ENCODE peak calls at places on chromosomes 5 and 9, in seven cellular contexts. One of them, this sample, is unnamed.

GRCh38 chr5:994272-994607 is 14.4 kb upstream of the NKD2 start:
- DNase-seq in HepG2: no peak
- DNase-seq in K562: no peak
- DNase-seq in H1: no peak
- DNase-seq in HCT116: no peak
- DNase-seq in GM12878: no peak
- DNase-seq in SK-N-SH: no peak
- DNase-seq in this sample: no peak

GRCh38 chr9:81069923-81070322 is 619.4 kb downstream of the TLE1 start:
- DNase-seq in HepG2: no peak
- DNase-seq in K562: no peak
- DNase-seq in H1: no peak
- DNase-seq in HCT116: no peak
- DNase-seq in GM12878: no peak
- DNase-seq in SK-N-SH: no peak
- DNase-seq in this sample: no peak

GRCh38 chr9:101400120-101400519 is 1.5 kb downstream of the ZNF189 start:
- DNase-seq in HepG2: no peak
- DNase-seq in K562: peak
- DNase-seq in H1: no peak
- DNase-seq in HCT116: no peak
- DNase-seq in GM12878: no peak
- DNase-seq in SK-N-SH: no peak
- DNase-seq in this sample: no peak

GRCh38 chr5:38666668-38667498 is 110.4 kb upstream of the LIFR start:
- DNase-seq in HepG2: peak
- DNase-seq in K562: peak
- DNase-seq in H1: peak
- DNase-seq in HCT116: peak
- DNase-seq in GM12878: no peak
- DNase-seq in SK-N-SH: peak
- DNase-seq in this sample: no peak

GRCh38 chr5:24906689-24907088 is 261.9 kb upstream of the CDH10 start:
- DNase-seq in HepG2: no peak
- DNase-seq in K562: no peak
- DNase-seq in H1: no peak
- DNase-seq in HCT116: no peak
- DNase-seq in GM12878: no peak
- DNase-seq in SK-N-SH: no peak
- DNase-seq in this sample: no peak

GRCh38 chr5:69105996-69106906 is 12.4 kb downstream of the SLC30A5 start:
- DNase-seq in HepG2: no peak
- DNase-seq in K562: no peak
- DNase-seq in H1: no peak
- DNase-seq in HCT116: no peak
- DNase-seq in GM12878: no peak
- DNase-seq in SK-N-SH: peak
- DNase-seq in this sample: no peak

GRCh38 chr5:136113606-136114005 is 19.0 kb upstream of the SMAD5 start:
- DNase-seq in HepG2: no peak
- DNase-seq in K562: no peak
- DNase-seq in H1: no peak
- DNase-seq in HCT116: no peak
- DNase-seq in GM12878: no peak
- DNase-seq in SK-N-SH: no peak
- DNase-seq in this sample: no peak

GRCh38 chr5:2009986-2010914 is 127.5 kb upstream of the IRX4 start:
- DNase-seq in HepG2: no peak
- DNase-seq in K562: no peak
- DNase-seq in H1: peak
- DNase-seq in HCT116: no peak
- DNase-seq in GM12878: no peak
- DNase-seq in SK-N-SH: no peak
- DNase-seq in this sample: no peak

GRCh38 chr5:110054240-110054639 is 364.5 kb downstream of the MAN2A1 start:
- DNase-seq in HepG2: peak
- DNase-seq in K562: peak
- DNase-seq in H1: no peak
- DNase-seq in HCT116: peak
- DNase-seq in GM12878: peak
- DNase-seq in SK-N-SH: peak
- DNase-seq in this sample: no peak

GRCh38 chr9:35907732-35908483 is 1.4 kb upstream of the SPAAR start:
- DNase-seq in HepG2: peak
- DNase-seq in K562: no peak
- DNase-seq in H1: peak
- DNase-seq in HCT116: peak
- DNase-seq in GM12878: no peak
- DNase-seq in SK-N-SH: peak
- DNase-seq in this sample: peak

GRCh38 chr5:151739939-151740335 is 18.5 kb downstream of the ATOX1 start:
- DNase-seq in HepG2: no peak
- DNase-seq in K562: no peak
- DNase-seq in H1: no peak
- DNase-seq in HCT116: no peak
- DNase-seq in GM12878: no peak
- DNase-seq in SK-N-SH: peak
- DNase-seq in this sample: peak

GRCh38 chr9:136172412-136173079 is 32.4 kb downstream of the LHX3 start:
- DNase-seq in HepG2: no peak
- DNase-seq in K562: no peak
- DNase-seq in H1: peak
- DNase-seq in HCT116: no peak
- DNase-seq in GM12878: no peak
- DNase-seq in SK-N-SH: no peak
- DNase-seq in this sample: no peak

GRCh38 chr5:6377121-6377520 is 1.2 kb downstream of the MED10 start:
- DNase-seq in HepG2: no peak
- DNase-seq in K562: no peak
- DNase-seq in H1: no peak
- DNase-seq in HCT116: no peak
- DNase-seq in GM12878: no peak
- DNase-seq in SK-N-SH: no peak
- DNase-seq in this sample: no peak
- TF ChIP-seq YY1 in HepG2: no peak
- TF ChIP-seq YY1 in K562: no peak
- TF ChIP-seq YY1 in H1: no peak
- TF ChIP-seq YY1 in HCT116: no peak
- TF ChIP-seq YY1 in GM12878: no peak
- TF ChIP-seq YY1 in SK-N-SH: no peak
- TF ChIP-seq YY1 in this sample: no peak

DNA sequence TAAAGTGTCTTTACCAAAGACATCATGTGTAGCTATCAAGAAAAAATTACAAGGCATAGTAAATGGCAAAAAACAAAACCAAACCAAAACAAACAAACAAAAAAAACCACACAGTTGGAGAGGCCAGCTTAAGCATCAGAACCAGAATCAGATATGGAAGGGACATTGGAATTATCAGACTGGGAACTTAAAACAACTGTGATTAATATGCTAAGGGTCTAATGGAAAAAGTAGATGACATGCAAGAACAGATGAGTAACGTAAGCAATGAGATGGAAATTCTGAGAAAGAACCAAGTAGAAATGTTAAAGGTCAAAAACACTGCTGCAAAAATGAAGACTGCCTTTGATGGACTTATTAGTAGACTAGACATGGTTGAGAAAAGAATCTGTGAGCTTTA is 75.9 kb downstream of the FBXO38 start:
- DNase-seq in HepG2: no peak
- DNase-seq in K562: no peak
- DNase-seq in H1: no peak
- DNase-seq in HCT116: no peak
- DNase-seq in GM12878: no peak
- DNase-seq in SK-N-SH: no peak
- DNase-seq in this sample: no peak
- TF ChIP-seq YY1 in HepG2: no peak
- TF ChIP-seq YY1 in K562: no peak
- TF ChIP-seq YY1 in H1: no peak
- TF ChIP-seq YY1 in HCT116: no peak
- TF ChIP-seq YY1 in GM12878: no peak
- TF ChIP-seq YY1 in SK-N-SH: no peak
- TF ChIP-seq YY1 in this sample: no peak

GRCh38 chr9:83596899-83597504 is 25.9 kb upstream of the IDNK start:
- DNase-seq in HepG2: no peak
- DNase-seq in K562: peak
- DNase-seq in H1: peak
- DNase-seq in HCT116: peak
- DNase-seq in GM12878: no peak
- DNase-seq in SK-N-SH: peak
- DNase-seq in this sample: peak
- TF ChIP-seq YY1 in HepG2: no peak
- TF ChIP-seq YY1 in K562: no peak
- TF ChIP-seq YY1 in H1: no peak
- TF ChIP-seq YY1 in HCT116: no peak
- TF ChIP-seq YY1 in GM12878: no peak
- TF ChIP-seq YY1 in SK-N-SH: no peak
- TF ChIP-seq YY1 in this sample: no peak

DNA sequence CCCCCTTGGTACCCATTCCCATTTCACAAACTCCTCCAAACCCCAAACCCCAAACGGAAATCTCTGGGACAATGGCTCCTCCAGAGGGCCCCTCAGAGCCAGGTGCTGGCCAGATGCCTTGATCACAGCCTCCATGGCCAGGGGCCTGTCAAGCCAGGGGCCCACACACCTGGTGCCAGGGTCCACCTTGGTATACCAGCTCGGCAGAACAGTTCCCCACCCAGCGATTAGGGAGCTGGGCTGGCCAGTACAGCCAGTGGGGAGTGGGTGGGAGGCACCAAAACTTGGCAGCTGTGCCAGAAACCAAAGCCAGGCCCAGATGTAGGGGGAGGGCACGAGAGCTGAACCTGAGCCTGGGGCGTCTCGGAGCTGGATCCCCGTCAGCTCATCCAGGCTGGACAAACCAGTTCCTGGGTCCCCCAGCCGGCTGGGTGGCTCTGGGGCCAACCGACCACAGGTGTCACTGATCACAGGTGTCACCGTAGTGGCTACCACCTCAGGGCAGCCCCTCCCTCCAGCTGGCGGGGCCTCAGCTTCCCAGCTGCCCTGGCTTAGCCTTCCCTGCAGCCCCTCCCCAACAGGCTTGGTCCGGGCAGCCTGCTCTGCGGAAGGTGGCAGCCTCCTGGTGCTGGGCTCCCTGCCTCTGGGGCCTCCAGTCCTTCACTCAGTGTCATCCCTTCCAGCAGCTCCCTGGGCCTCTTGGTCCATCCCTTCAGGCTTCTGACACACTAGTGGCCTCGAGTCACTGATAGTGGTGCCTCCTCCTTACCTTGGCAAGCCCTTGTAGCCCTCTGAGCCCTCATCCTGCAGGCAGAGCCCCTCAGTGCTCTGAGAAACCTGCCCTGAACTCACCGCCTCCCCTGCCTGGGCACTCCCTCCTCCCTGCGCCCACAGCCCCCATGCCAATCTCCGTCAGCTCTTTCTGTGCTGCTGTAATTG is 6.6 kb upstream of the RMND5B start:
- DNase-seq in HepG2: no peak
- DNase-seq in K562: no peak
- DNase-seq in H1: no peak
- DNase-seq in HCT116: no peak
- DNase-seq in GM12878: no peak
- DNase-seq in SK-N-SH: no peak
- DNase-seq in this sample: no peak
- TF ChIP-seq YY1 in HepG2: no peak
- TF ChIP-seq YY1 in K562: no peak
- TF ChIP-seq YY1 in H1: no peak
- TF ChIP-seq YY1 in HCT116: no peak
- TF ChIP-seq YY1 in GM12878: no peak
- TF ChIP-seq YY1 in SK-N-SH: no peak
- TF ChIP-seq YY1 in this sample: no peak

GRCh38 chr9:97632992-97633858 is at the start of the genes NCBP1 and TSTD2:
- DNase-seq in HepG2: peak
- DNase-seq in K562: peak
- DNase-seq in H1: peak
- DNase-seq in HCT116: peak
- DNase-seq in GM12878: peak
- DNase-seq in SK-N-SH: peak
- DNase-seq in this sample: peak

GRCh38 chr9:97633859-97634485 is 351 bp downstream of the NCBP1 start:
- DNase-seq in HepG2: peak
- DNase-seq in K562: no peak
- DNase-seq in H1: no peak
- DNase-seq in HCT116: no peak
- DNase-seq in GM12878: no peak
- DNase-seq in SK-N-SH: no peak
- DNase-seq in this sample: no peak

GRCh38 chr9:97629136-97629535 is 4.0 kb downstream of the TSTD2 start:
- DNase-seq in HepG2: no peak
- DNase-seq in K562: no peak
- DNase-seq in H1: no peak
- DNase-seq in HCT116: no peak
- DNase-seq in GM12878: no peak
- DNase-seq in SK-N-SH: no peak
- DNase-seq in this sample: no peak

GRCh38 chr9:97635026-97635425 is 1.4 kb downstream of the NCBP1 start:
- DNase-seq in HepG2: no peak
- DNase-seq in K562: no peak
- DNase-seq in H1: no peak
- DNase-seq in HCT116: no peak
- DNase-seq in GM12878: no peak
- DNase-seq in SK-N-SH: no peak
- DNase-seq in this sample: no peak

DNA sequence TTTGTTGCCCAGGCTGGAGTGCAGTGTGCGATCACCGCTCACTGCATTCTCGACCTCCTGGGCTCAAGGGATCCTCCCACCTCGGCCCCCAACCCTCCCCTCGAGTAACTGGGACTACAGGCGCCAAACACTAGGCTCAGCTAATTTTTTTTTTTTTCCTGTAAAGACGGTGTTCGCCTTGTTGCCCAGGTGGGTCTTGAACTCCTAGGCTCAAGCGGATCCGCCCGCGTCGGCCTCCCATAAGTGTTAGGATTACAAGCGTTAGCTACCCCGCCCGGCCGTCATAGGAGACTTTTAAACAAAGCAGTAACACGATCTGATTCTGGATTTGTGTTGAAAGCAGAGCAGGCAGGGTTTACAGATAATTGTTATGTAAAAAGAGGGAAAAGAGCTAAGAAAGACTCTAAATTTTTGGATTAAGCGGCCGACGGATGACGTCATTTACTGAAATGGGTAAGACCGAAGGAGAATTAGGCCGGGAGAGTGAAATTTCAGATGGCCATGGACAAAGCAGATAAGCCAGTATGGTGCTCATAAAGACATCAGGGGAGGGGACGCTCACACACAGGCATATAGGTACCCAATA is 669 bp downstream of the TSTD2 start:
- DNase-seq in HepG2: no peak
- DNase-seq in K562: no peak
- DNase-seq in H1: no peak
- DNase-seq in HCT116: no peak
- DNase-seq in GM12878: no peak
- DNase-seq in SK-N-SH: no peak
- DNase-seq in this sample: peak
- TF ChIP-seq YY1 in HepG2: no peak
- TF ChIP-seq YY1 in K562: no peak
- TF ChIP-seq YY1 in H1: no peak
- TF ChIP-seq YY1 in HCT116: no peak
- TF ChIP-seq YY1 in GM12878: no peak
- TF ChIP-seq YY1 in SK-N-SH: no peak
- TF ChIP-seq YY1 in this sample: no peak

GRCh38 chr9:120856700-120857099 is 14.0 kb upstream of the PSMD5 start:
- DNase-seq in HepG2: no peak
- DNase-seq in K562: no peak
- DNase-seq in H1: no peak
- DNase-seq in HCT116: no peak
- DNase-seq in GM12878: no peak
- DNase-seq in SK-N-SH: no peak
- DNase-seq in this sample: no peak
- TF ChIP-seq YY1 in HepG2: no peak
- TF ChIP-seq YY1 in K562: no peak
- TF ChIP-seq YY1 in H1: no peak
- TF ChIP-seq YY1 in HCT116: no peak
- TF ChIP-seq YY1 in GM12878: no peak
- TF ChIP-seq YY1 in SK-N-SH: no peak
- TF ChIP-seq YY1 in this sample: no peak

GRCh38 chr5:76303917-76304316 is 99.2 kb upstream of the IQGAP2 start:
- DNase-seq in HepG2: no peak
- DNase-seq in K562: no peak
- DNase-seq in H1: no peak
- DNase-seq in HCT116: no peak
- DNase-seq in GM12878: peak
- DNase-seq in SK-N-SH: no peak
- DNase-seq in this sample: no peak
- TF ChIP-seq YY1 in HepG2: no peak
- TF ChIP-seq YY1 in K562: no peak
- TF ChIP-seq YY1 in H1: no peak
- TF ChIP-seq YY1 in HCT116: no peak
- TF ChIP-seq YY1 in GM12878: no peak
- TF ChIP-seq YY1 in SK-N-SH: no peak
- TF ChIP-seq YY1 in this sample: no peak